ENCODE peak calls at places on chromosomes 5 and 9, in ten cellular contexts. L, X, P, I, K, V, M, Y, Z and W are unnamed samples.

GRCh38 chr9:20361220-20361619 is 261.1 kb downstream of the MLLT3 start:
- DNase-seq in P (no peak), Z (no peak), I (no peak), V (no peak), Y (no peak), L (no peak), M (no peak), K (no peak), X (no peak), W (no peak)

GRCh38 chr9:14314424-14314928 is 535 bp upstream of the NFIB start:
- DNase-seq in P (no peak), V (peak; percentile 36), L (no peak), Z (peak; percentile 85), M (peak; percentile 19), I (peak; percentile 82), K (peak; percentile 78), X (peak; percentile 88), Y (no peak), W (peak; percentile 95)

GRCh38 chr5:134125195-134126015 is 10.9 kb downstream of the TCF7 start:
- DNase-seq in P (no peak), M (peak; percentile 60), I (no peak), Y (peak; percentile 82), V (no peak), X (no peak), K (peak; percentile 76), L (no peak), Z (no peak), W (no peak)

GRCh38 chr9:100217536-100217935 is 118.5 kb downstream of the INVS start:
- DNase-seq in I (no peak), Z (peak; percentile 21), V (no peak), P (no peak), K (no peak), Y (no peak), M (no peak), L (no peak), X (no peak), W (no peak)

GRCh38 chr5:148202531-148203092 is at the start of gene SPINK6:
- DNase-seq in I (no peak), K (no peak), Y (no peak), P (no peak), Z (no peak), L (no peak), M (no peak), V (no peak), X (no peak), W (no peak)

GRCh38 chr5:169701910-169702451 is 64.9 kb downstream of the DOCK2 start:
- DNase-seq in X (no peak), V (no peak), Y (no peak), Z (peak; percentile 52), K (no peak), M (no peak), I (no peak), L (no peak), P (no peak), W (no peak)

GRCh38 chr9:37656936-37657335 is 6.2 kb downstream of the FRMPD1 start:
- DNase-seq in V (no peak), M (no peak), Y (no peak), K (no peak), P (no peak), I (no peak), Z (no peak), X (no peak), L (no peak), W (no peak)

GRCh38 chr9:98231770-98232478 is 23.5 kb downstream of the TBC1D2 start:
- DNase-seq in P (no peak), V (no peak), L (no peak), I (no peak), X (no peak), M (no peak), Y (no peak), Z (no peak), K (no peak), W (no peak)

GRCh38 chr5:75461679-75462078 is 49.8 kb downstream of the CERT1 start:
- DNase-seq in X (no peak), L (no peak), V (no peak), Z (no peak), Y (no peak), I (no peak), M (no peak), K (no peak), P (no peak), W (no peak)

GRCh38 chr9:15272377-15272928 is 34.6 kb downstream of the TTC39B start:
- DNase-seq in Z (no peak), P (no peak), Y (no peak), V (no peak), M (no peak), I (no peak), X (no peak), L (no peak), K (no peak), W (no peak)

GRCh38 chr9:71446499-71447411 is 321.6 kb downstream of the CEMIP2 start:
- DNase-seq in Y (no peak), V (no peak), I (peak; percentile 20), K (peak; percentile 27), X (peak; percentile 4), P (peak; percentile 74), Z (peak; percentile 97), M (no peak), L (no peak), W (no peak)

DNA sequence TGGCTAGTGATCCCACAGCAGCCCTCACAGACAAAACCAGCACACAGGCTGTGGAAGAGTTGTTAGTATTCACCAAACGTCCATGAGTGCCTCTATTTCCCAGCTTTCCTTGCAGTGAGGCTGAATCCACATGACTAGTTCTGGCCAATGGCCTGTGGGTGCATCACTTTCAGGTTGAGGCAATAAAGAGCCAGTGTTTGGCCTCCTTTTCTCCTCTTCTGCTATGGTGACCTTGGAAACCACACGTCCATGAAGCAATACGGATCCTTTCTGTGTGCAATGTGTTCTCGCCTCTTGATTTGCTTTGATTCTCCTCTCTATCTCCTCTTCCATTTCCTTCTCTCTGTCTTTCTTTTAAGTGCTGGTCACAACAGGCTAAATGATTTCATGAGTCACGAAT is 23.4 kb upstream of the CLK4 start:
- DNase-seq in M (no peak), X (no peak), V (no peak), Z (no peak), P (no peak), Y (no peak), K (no peak), I (no peak), L (no peak), W (no peak)
- TF ChIP-seq POLR2AphosphoS5 in M (no peak), X (no peak), V (no peak), Z (no peak), P (no peak), Y (no peak), K (no peak), I (no peak), L (no peak), W (no peak)

DNA sequence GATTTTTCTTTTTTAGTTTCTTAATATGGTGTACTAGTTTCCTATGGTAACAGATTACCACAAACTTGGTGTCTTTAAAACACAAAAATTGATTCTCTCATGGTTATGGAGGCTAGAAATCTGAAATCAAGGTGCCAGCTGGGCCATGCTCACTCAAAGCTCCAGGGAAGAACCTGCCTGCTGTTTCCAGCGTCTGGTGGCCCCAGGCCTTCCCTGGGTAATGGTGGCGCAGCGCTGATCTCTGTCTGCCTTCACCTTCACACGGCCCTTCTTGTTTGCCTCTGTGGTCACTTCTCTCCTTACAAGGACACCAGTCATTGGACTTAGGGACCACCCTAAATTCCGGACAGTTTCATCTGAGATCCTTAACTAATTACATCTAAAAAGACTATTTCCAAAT is 70.5 kb upstream of the GFPT2 start:
- DNase-seq in I (no peak), L (no peak), V (no peak), M (no peak), K (no peak), Y (no peak), P (no peak), X (no peak), Z (no peak), W (no peak)
- H3K36me3 ChIP-seq in I (no peaks in the 10 kb centered on the region), L (no peaks in the 10 kb centered on the region), V (no peaks in the 10 kb centered on the region), M (no peaks in the 10 kb centered on the region), K (no peaks in the 10 kb centered on the region), Y (no peaks in the 10 kb centered on the region), P (no peaks in the 10 kb centered on the region), X (no peaks in the 10 kb centered on the region), Z (no peaks in the 10 kb centered on the region), W (no peaks in the 10 kb centered on the region)

GRCh38 chr5:150789943-150790611 is 11.5 kb downstream of the SMIM3 start:
- DNase-seq in K (no peak), L (peak; percentile 54), M (peak; percentile 85), I (peak; percentile 31), Z (peak; percentile 11), Y (no peak), V (no peak), P (no peak), X (peak; percentile 32), W (no peak)
- TF ChIP-seq POLR2AphosphoS5 in K (peak; percentile 76), L (no peak), M (peak; percentile 78), I (peak; percentile 38), Z (no peak), Y (no peak), V (no peak), P (no peak), X (no peak), W (peak; percentile 17)

DNA sequence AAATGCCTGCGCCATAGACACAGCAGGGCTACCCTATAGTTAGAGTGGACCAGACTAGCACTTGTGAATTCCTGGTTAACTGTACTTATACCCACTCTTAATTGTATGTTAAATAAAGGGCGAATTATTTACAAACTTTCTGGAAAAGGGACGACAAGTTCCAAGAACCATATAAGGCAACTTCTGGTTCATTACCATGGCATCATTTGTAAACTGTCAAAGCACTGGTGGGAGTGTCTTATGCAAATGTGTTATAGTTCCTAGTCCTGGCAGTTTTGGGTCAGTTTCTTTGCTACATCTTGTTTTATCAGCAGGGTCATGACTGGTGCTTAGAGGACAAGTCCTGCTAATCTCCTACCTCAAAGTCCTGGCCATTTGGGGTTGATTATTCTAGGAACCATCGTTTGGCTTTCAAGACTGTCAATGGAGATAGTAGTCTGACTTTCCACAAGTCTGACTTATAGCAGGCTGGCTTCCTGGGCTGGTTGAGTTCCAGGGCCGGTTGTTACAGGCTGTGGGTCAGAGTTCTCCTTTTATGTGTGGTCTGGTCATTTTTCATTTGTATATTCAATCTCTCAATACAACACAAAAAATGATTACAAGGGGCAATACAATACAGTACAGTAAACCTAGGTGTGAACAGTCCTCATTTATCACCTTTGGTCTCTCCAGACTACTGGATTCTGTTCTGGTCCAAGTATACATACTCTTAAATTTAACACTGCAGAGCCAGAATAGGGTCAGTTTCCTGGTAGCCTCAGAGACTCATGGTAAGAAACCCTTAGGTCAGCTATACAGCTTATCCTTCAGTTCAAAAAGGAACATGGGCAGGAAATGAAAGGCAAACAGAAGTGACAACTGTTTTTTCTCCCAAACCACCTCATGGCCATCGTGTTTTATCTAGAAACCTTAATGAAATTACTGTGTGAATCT is 8.3 kb upstream of the CFAP95 start:
- DNase-seq in X (no peak), V (no peak), P (no peak), I (no peak), L (no peak), Z (no peak), M (no peak), K (no peak), Y (no peak), W (no peak)
- H3K36me3 ChIP-seq in X (no peaks in the 10 kb centered on the region), V (no peaks in the 10 kb centered on the region), P (no peaks in the 10 kb centered on the region), I (no peaks in the 10 kb centered on the region), L (no peaks in the 10 kb centered on the region), Z (no peaks in the 10 kb centered on the region), M (no peaks in the 10 kb centered on the region), K (no peaks in the 10 kb centered on the region), Y (no peaks in the 10 kb centered on the region), W (no peaks in the 10 kb centered on the region)

DNA sequence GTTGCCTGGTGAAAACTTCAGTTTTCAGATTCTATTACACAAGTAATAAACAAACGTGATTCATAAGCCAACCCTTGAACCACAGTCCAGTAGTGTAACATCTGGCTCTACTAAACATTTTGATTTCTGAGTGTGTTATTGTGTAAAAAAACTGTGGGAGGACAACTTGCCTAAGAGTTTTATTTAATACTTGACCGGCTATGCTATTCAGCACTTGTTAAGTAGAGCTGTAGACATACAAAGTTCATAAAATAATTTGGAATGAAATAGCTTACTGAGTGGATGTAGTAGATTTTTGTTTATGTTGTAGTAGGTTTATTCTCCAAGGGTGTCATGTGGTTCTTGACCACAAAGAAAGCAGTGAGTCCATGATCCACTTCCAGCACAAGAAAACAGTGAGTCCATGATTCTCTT is 17.4 kb downstream of the LVRN start:
- DNase-seq in V (no peak), X (no peak), K (no peak), Z (no peak), L (no peak), I (no peak), M (no peak), Y (no peak), P (no peak), W (no peak)
- TF ChIP-seq POLR2AphosphoS5 in V (no peak), X (no peak), K (peak; percentile 20), Z (no peak), L (no peak), I (peak; percentile 38), M (no peak), Y (no peak), P (no peak), W (no peak)